ENCODE peak calls at places on chromosomes 7 and 10, in seven cellular contexts. B is uterus; T is neural progenitor cell; D is esophagus squamous epithelium; H is CD8-positive, alpha-beta T cell; P is breast epithelium; A is adrenal gland. C is an unnamed sample. For H3K9me3, the result is how much of the 10 kb centered on the place peaks cover.

GRCh38 chr10:125123363-125124113 is 36.8 kb downstream of the CTBP2 start:
- DNase-seq in B (peak), T (no peak), D (no peak), H (no peak), P (peak), A (peak), C (peak)

GRCh38 chr10:14056545-14057332 is 274.0 kb downstream of the FRMD4A start:
- DNase-seq in B (no peak), T (peak), D (no peak), H (no peak), P (no peak), A (no peak), C (no peak)

GRCh38 chr7:115477193-115477651 is 553.3 kb downstream of the TFEC start:
- DNase-seq in B (peak), T (peak), D (no peak), H (no peak), P (no peak), A (no peak), C (peak)

GRCh38 chr10:91652364-91652763 is 19.5 kb upstream of the PPP1R3C start:
- DNase-seq in B (no peak), T (peak), D (no peak), H (no peak), P (no peak), A (no peak), C (no peak)

GRCh38 chr10:48187713-48188541 is 86.6 kb downstream of the FRMPD2 start:
- DNase-seq in B (no peak), T (no peak), D (no peak), H (no peak), P (no peak), A (no peak), C (no peak)

GRCh38 chr10:28220811-28221210 is 82.1 kb downstream of the MPP7 start:
- DNase-seq in B (no peak), T (no peak), D (no peak), H (no peak), P (no peak), A (no peak), C (no peak)

GRCh38 chr10:132554991-132555647 is 17.5 kb downstream of the INPP5A start:
- DNase-seq in B (no peak), T (no peak), D (peak), H (peak), P (no peak), A (peak), C (peak)

GRCh38 chr10:131648386-131649020 is 252.3 kb upstream of the PPP2R2D start:
- DNase-seq in B (no peak), T (no peak), D (no peak), H (no peak), P (no peak), A (no peak), C (no peak)

GRCh38 chr10:78850611-78851010 is 218.2 kb upstream of the ZMIZ1 start:
- DNase-seq in B (no peak), T (no peak), D (no peak), H (no peak), P (no peak), A (no peak), C (no peak)

GRCh38 chr7:44694766-44695165 is 53.9 kb upstream of the ZMIZ2 start:
- DNase-seq in B (no peak), T (no peak), D (no peak), H (no peak), P (no peak), A (no peak), C (no peak)

GRCh38 chr10:66378117-66378876 is 547.5 kb upstream of the LRRTM3 start:
- DNase-seq in B (no peak), T (no peak), D (no peak), H (no peak), P (no peak), A (no peak), C (no peak)

GRCh38 chr10:102628451-102628911 is 15.8 kb upstream of the TRIM8 start:
- DNase-seq in B (peak), T (no peak), D (no peak), H (no peak), P (no peak), A (peak), C (peak)

GRCh38 chr7:106346678-106347217 is 62.0 kb upstream of the NAMPT start:
- DNase-seq in B (no peak), T (no peak), D (no peak), H (peak), P (no peak), A (no peak), C (no peak)

GRCh38 chr10:79505771-79506351 is 6.5 kb upstream of the EIF5AL1 start:
- DNase-seq in B (no peak), T (no peak), D (no peak), H (no peak), P (no peak), A (no peak), C (no peak)

GRCh38 chr7:153103219-153103618 is 343.7 kb downstream of the ACTR3B start:
- DNase-seq in B (no peak), T (no peak), D (no peak), H (no peak), P (no peak), A (no peak), C (no peak)

GRCh38 chr7:153100691-153101237 is 341.2 kb downstream of the ACTR3B start:
- DNase-seq in B (no peak), T (no peak), D (no peak), H (no peak), P (no peak), A (no peak), C (no peak)

GRCh38 chr7:153099235-153099634 is 339.7 kb downstream of the ACTR3B start:
- DNase-seq in B (no peak), T (no peak), D (no peak), H (no peak), P (no peak), A (no peak), C (no peak)
- H3K4me3 ChIP-seq in B (no peak), T (no peak), D (no peak), H (no peak), P (no peak), A (no peak), C (no peak)

DNA sequence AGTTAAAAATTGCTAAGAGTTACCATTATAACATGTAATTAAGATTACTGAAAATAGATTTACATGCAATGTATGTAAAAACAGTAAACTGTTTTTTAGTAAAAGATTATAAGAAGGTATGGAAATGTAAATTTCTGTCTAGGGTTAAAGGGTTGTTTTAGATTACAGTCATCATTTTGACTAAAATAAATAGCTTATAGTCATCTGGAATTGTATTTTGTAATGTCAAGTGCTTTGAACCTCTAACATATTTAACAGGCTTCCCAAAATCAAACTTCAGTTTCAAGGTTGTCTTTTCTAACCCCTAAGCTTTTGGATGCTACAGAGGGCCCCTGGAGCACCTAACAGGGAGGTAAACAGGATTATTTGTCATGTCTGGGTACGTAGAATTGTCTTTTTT is 35.0 kb upstream of the ZNF746 start:
- DNase-seq in B (no peak), T (no peak), D (no peak), H (no peak), P (no peak), A (no peak), C (no peak)
- H3K9me3 ChIP-seq in B (under half), T (under half), D (half or more), H (under half), P (half or more), A (under half), C (under half)

GRCh38 chr7:113099284-113099919 is 12.8 kb upstream of the GPR85 start:
- DNase-seq in B (no peak), T (no peak), D (no peak), H (no peak), P (no peak), A (no peak), C (no peak)
- H3K4me3 ChIP-seq in B (no peak), T (no peak), D (no peak), H (no peak), P (no peak), A (no peak), C (no peak)

GRCh38 chr7:158372400-158373302 is 215.0 kb downstream of the PTPRN2 start:
- DNase-seq in B (no peak), T (no peak), D (no peak), H (no peak), P (no peak), A (no peak), C (no peak)
- H3K9me3 ChIP-seq in B (under half), T (under half), D (under half), H (under half), P (under half), A (under half), C (under half)

C was measured in pancreas.